ENCODE peak calls at places on chromosomes 1 and 21, in nine cellular contexts. G is AG04450; T is CD4-positive, alpha-beta T cell; A is CD8-positive, alpha-beta memory T cell; B is breast epithelium; O is psoas muscle; H is tibial artery; I is small intestine; F is left ventricle myocardium inferior. C is an unnamed sample.

GRCh38 chr1:13731897-13732296 is 31.9 kb downstream of the PRDM2 start:
- DNase-seq in G (no peak), A (no peak), I (no peak), O (no peak), H (no peak), T (no peak), B (no peak), F (no peak), C (no peak)

GRCh38 chr1:229396607-229397189 is 37.2 kb downstream of the ACTA1 start:
- DNase-seq in O (no peak), H (no peak), G (no peak), B (no peak), A (no peak), I (no peak), F (no peak), T (no peak), C (no peak)

GRCh38 chr21:14686466-14687276 is 140.6 kb upstream of the SAMSN1 start:
- DNase-seq in H (no peak), I (peak), T (no peak), O (no peak), A (no peak), F (no peak), B (no peak), G (no peak), C (no peak)

GRCh38 chr21:40255665-40256064 is 388.4 kb downstream of the PCP4 start:
- DNase-seq in A (no peak), T (no peak), O (no peak), B (no peak), G (no peak), H (no peak), I (no peak), F (no peak), C (no peak)

GRCh38 chr1:201190624-201191051 is at the start of gene IGFN1:
- DNase-seq in B (no peak), G (no peak), F (no peak), H (no peak), T (no peak), O (no peak), I (no peak), A (no peak), C (no peak)

GRCh38 chr1:99758073-99758511 is 8.3 kb downstream of the FRRS1 start:
- DNase-seq in F (no peak), O (no peak), T (no peak), I (peak), G (no peak), H (no peak), A (no peak), B (no peak), C (no peak)

GRCh38 chr1:21175670-21176581 is 771 bp downstream of the EIF4G3 start:
- DNase-seq in I (peak), F (peak), T (peak), G (no peak), H (no peak), B (no peak), A (peak), O (peak), C (peak)

GRCh38 chr1:164256456-164256855 is 302.5 kb upstream of the PBX1 start:
- DNase-seq in G (no peak), I (peak), T (no peak), A (no peak), F (no peak), B (no peak), O (no peak), H (no peak), C (no peak)

GRCh38 chr1:95004013-95004412 is 68.7 kb downstream of the ALG14 start:
- DNase-seq in F (no peak), I (peak), O (no peak), G (no peak), A (no peak), H (no peak), T (no peak), B (no peak), C (no peak)

GRCh38 chr1:95002657-95003432 is 69.9 kb downstream of the ALG14 start:
- DNase-seq in F (no peak), G (no peak), A (no peak), H (no peak), I (no peak), T (no peak), O (no peak), B (no peak), C (no peak)

GRCh38 chr1:95005584-95005983 is 67.2 kb downstream of the ALG14 start:
- DNase-seq in T (no peak), F (no peak), B (no peak), G (no peak), H (no peak), A (no peak), I (no peak), O (no peak), C (no peak)

GRCh38 chr1:95002167-95002566 is 70.6 kb downstream of the ALG14 start:
- DNase-seq in A (no peak), T (no peak), I (no peak), H (no peak), B (no peak), G (no peak), F (no peak), O (no peak), C (no peak)

GRCh38 chr1:95003433-95003738 is 69.4 kb downstream of the ALG14 start:
- DNase-seq in A (no peak), O (no peak), G (no peak), I (no peak), H (no peak), F (no peak), T (no peak), B (no peak), C (no peak)
- H3K27ac ChIP-seq in A (no peak), O (no peak), G (no peak), I (no peak), H (peak), F (peak), T (no peak), B (no peak), C (no peak)

GRCh38 chr1:7549693-7550161 is 221.4 kb upstream of the VAMP3 start:
- DNase-seq in I (no peak), B (no peak), G (no peak), H (no peak), A (no peak), T (no peak), F (no peak), O (peak), C (no peak)
- H3K27ac ChIP-seq in I (peak), B (peak), G (no peak), H (peak), A (no peak), T (no peak), F (no peak), O (no peak), C (peak)

GRCh38 chr1:156136970-156137483 is 16.4 kb upstream of the SEMA4A start:
- DNase-seq in G (no peak), B (no peak), O (no peak), T (no peak), A (no peak), F (no peak), H (no peak), I (no peak), C (no peak)

GRCh38 chr1:156138366-156138969 is 14.9 kb upstream of the SEMA4A start:
- DNase-seq in B (no peak), O (no peak), F (no peak), G (no peak), A (no peak), T (no peak), I (no peak), H (no peak), C (peak)

GRCh38 chr1:156144747-156145146 is 8.6 kb upstream of the SEMA4A start:
- DNase-seq in F (no peak), I (no peak), O (no peak), B (no peak), T (no peak), G (no peak), A (no peak), H (no peak), C (no peak)

GRCh38 chr1:156143765-156144489 is 9.5 kb upstream of the SEMA4A start:
- DNase-seq in G (no peak), B (no peak), I (no peak), F (no peak), T (no peak), O (peak), A (no peak), H (no peak), C (no peak)

GRCh38 chr1:156140879-156141707 is 12.3 kb upstream of the SEMA4A start:
- DNase-seq in O (peak), H (peak), B (no peak), I (no peak), F (no peak), G (no peak), A (no peak), T (no peak), C (peak)
- H3K27ac ChIP-seq in O (peak), H (peak), B (peak), I (no peak), F (peak), G (peak), A (no peak), T (no peak), C (no peak)

GRCh38 chr1:227388214-227388613 is 69.9 kb upstream of the CDC42BPA start:
- DNase-seq in H (no peak), F (no peak), B (no peak), A (no peak), T (no peak), G (no peak), O (no peak), I (no peak), C (no peak)
- H3K27ac ChIP-seq in H (no peak), F (no peak), B (no peak), A (no peak), T (no peak), G (no peak), O (no peak), I (no peak), C (no peak)

GRCh38 chr1:66932291-66932690 is 7.5 kb downstream of the MIER1 start:
- DNase-seq in O (no peak), I (peak), A (no peak), T (no peak), F (no peak), G (no peak), B (no peak), H (no peak), C (no peak)
- H3K27ac ChIP-seq in O (peak), I (no peak), A (peak), T (no peak), F (no peak), G (no peak), B (no peak), H (peak), C (no peak)

GRCh38 chr1:36134031-36134430 is 9.0 kb upstream of the COL8A2 start:
- DNase-seq in H (no peak), G (no peak), T (no peak), B (no peak), A (no peak), F (no peak), I (no peak), O (no peak), C (no peak)

GRCh38 chr1:36133484-36133883 is 8.5 kb upstream of the COL8A2 start:
- DNase-seq in O (no peak), F (peak), G (peak), H (peak), I (peak), A (no peak), T (no peak), B (no peak), C (no peak)

GRCh38 chr1:36136535-36136934 is 11.5 kb upstream of the COL8A2 start:
- DNase-seq in B (no peak), F (no peak), I (no peak), G (peak), H (peak), T (no peak), O (no peak), A (no peak), C (peak)

GRCh38 chr1:36137226-36137625 is 12.1 kb downstream of the TRAPPC3 start:
- DNase-seq in H (no peak), B (no peak), O (no peak), G (no peak), T (no peak), I (no peak), A (no peak), F (no peak), C (no peak)

DNA sequence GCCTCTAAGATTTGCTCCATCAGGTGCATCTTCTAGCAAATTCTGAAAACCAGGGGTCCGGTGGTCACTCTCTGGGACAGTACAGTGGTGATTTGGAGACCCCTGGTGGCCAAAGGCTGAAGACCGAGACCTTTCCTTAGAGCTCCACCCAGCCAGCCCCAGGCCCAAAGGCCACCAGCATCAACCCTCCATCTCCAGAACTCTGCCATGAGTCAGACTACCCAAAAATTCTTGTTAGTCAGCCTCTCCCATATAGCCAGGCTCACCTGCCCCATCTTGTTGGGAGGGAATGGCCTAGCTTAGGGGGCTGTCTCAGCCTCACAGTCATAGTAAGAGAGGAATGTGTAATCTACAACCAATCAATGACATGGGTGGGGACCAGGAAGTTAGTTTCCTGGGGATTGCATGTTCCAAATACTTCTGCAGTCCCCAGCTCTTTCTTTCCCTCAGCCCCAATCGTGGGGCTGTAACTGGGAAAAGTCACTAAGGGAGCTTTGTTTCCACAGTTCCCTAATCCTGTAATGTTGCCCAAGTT is 9.8 kb upstream of the COL8A2 start:
- DNase-seq in I (no peak), G (no peak), B (no peak), H (peak), O (no peak), T (no peak), F (peak), A (no peak), C (no peak)
- H3K27ac ChIP-seq in I (no peak), G (peak), B (peak), H (peak), O (peak), T (no peak), F (peak), A (no peak), C (peak)